ENCODE peak calls at places on chromosomes 11 and 22, in nine cellular contexts. W is HCT116, D is IMR-90, I is mesenchymal stem cell, P is neural progenitor cell, B is astrocyte, F is mesendoderm, R is PC-3, Y is neuronal stem cell. J is an unnamed sample. For H3K36me3, the result is how much of the 10 kb centered on the place peaks cover.

GRCh38 chr22:37259540-37260029 is 15.5 kb upstream of the RAC2 start:
- DNase-seq in W (peak), D (peak), I (peak), P (peak), B (peak), F (peak), R (peak), Y (no peak), J (no peak)

GRCh38 chr11:88229303-88229702 is 54.1 kb upstream of the RAB38 start:
- DNase-seq in W (no peak), D (no peak), I (no peak), P (no peak), B (no peak), F (no peak), R (no peak), Y (no peak), J (no peak)

GRCh38 chr11:8671242-8671641 is 11.2 kb downstream of the TRIM66 start:
- DNase-seq in W (no peak), D (peak), I (peak), P (peak), B (peak), F (peak), R (peak), Y (peak), J (no peak)

GRCh38 chr22:42560781-42561180 is 7.0 kb downstream of the SERHL2 start:
- DNase-seq in W (no peak), D (no peak), I (peak), P (peak), B (no peak), F (peak), R (no peak), Y (peak), J (no peak)

GRCh38 chr11:128814856-128815705 is 52.0 kb downstream of the KCNJ1 start:
- DNase-seq in W (no peak), D (peak), I (peak), P (peak), B (peak), F (peak), R (peak), Y (peak), J (no peak)

GRCh38 chr11:93487032-93487483 is 56.1 kb downstream of the SMCO4 start:
- DNase-seq in W (no peak), D (no peak), I (peak), P (no peak), B (no peak), F (no peak), R (no peak), Y (no peak), J (no peak)

GRCh38 chr11:69355346-69355940 is 61.5 kb downstream of the MYEOV start:
- DNase-seq in W (no peak), D (no peak), I (no peak), P (no peak), B (no peak), F (no peak), R (no peak), Y (no peak), J (no peak)

GRCh38 chr22:19621372-19622060 is 92.8 kb upstream of the SEPTIN5 start:
- DNase-seq in W (no peak), D (no peak), I (no peak), P (peak), B (no peak), F (peak), R (no peak), Y (no peak), J (peak)

GRCh38 chr11:134049303-134049702 is 19.6 kb upstream of the JAM3 start:
- DNase-seq in W (no peak), D (no peak), I (no peak), P (no peak), B (no peak), F (peak), R (no peak), Y (no peak), J (no peak)

GRCh38 chr11:104467414-104467813 is 303.5 kb upstream of the PDGFD start:
- DNase-seq in W (no peak), D (no peak), I (no peak), P (no peak), B (peak), F (peak), R (no peak), Y (no peak), J (no peak)

GRCh38 chr11:67024966-67025365 is 2.0 kb downstream of the SYT12 start:
- DNase-seq in W (no peak), D (no peak), I (no peak), P (no peak), B (no peak), F (no peak), R (peak), Y (no peak), J (no peak)

GRCh38 chr11:104320956-104321355 is 157.0 kb upstream of the PDGFD start:
- DNase-seq in W (no peak), D (no peak), I (no peak), P (no peak), B (no peak), F (no peak), R (no peak), Y (no peak), J (no peak)

GRCh38 chr11:49505231-49505630 is 296.8 kb upstream of the FOLH1 start:
- DNase-seq in W (no peak), D (no peak), I (no peak), P (peak), B (no peak), F (peak), R (no peak), Y (peak), J (no peak)

GRCh38 chr11:124756753-124757227 is 4.7 kb upstream of the VSIG2 start:
- DNase-seq in W (no peak), D (no peak), I (no peak), P (no peak), B (no peak), F (no peak), R (no peak), Y (no peak), J (no peak)

GRCh38 chr11:44990665-44991064 is 40.0 kb upstream of the TP53I11 start:
- DNase-seq in W (no peak), D (no peak), I (no peak), P (no peak), B (no peak), F (no peak), R (no peak), Y (no peak), J (no peak)

GRCh38 chr11:22807391-22807790 is 22.2 kb downstream of the SVIP start:
- DNase-seq in W (no peak), D (no peak), I (no peak), P (no peak), B (no peak), F (no peak), R (no peak), Y (no peak), J (no peak)

GRCh38 chr22:36726007-36726380 is 22.4 kb upstream of the CACNG2 start:
- DNase-seq in W (no peak), D (no peak), I (no peak), P (no peak), B (no peak), F (no peak), R (no peak), Y (no peak), J (no peak)

GRCh38 chr22:37314315-37315046 is 32.2 kb downstream of the CYTH4 start:
- DNase-seq in W (no peak), D (no peak), I (no peak), P (no peak), B (no peak), F (no peak), R (no peak), Y (no peak), J (no peak)

GRCh38 chr22:50469377-50470305 is 5.2 kb downstream of the SBF1 start:
- DNase-seq in W (peak), D (peak), I (peak), P (no peak), B (peak), F (peak), R (peak), Y (no peak), J (peak)

GRCh38 chr11:111344032-111344431 is 35.0 kb downstream of the POU2AF1 start:
- DNase-seq in W (no peak), D (peak), I (peak), P (no peak), B (peak), F (peak), R (peak), Y (no peak), J (no peak)

GRCh38 chr11:17985517-17985916 is 27.3 kb downstream of the SERGEF start:
- DNase-seq in W (peak), D (peak), I (no peak), P (no peak), B (peak), F (no peak), R (peak), Y (no peak), J (no peak)

GRCh38 chr11:123132881-123133280 is 62.2 kb downstream of the CLMP start:
- DNase-seq in W (no peak), D (no peak), I (no peak), P (no peak), B (no peak), F (no peak), R (no peak), Y (no peak), J (no peak)

GRCh38 chr11:17762309-17762974 is 27.9 kb downstream of the KCNC1 start:
- DNase-seq in W (peak), D (no peak), I (no peak), P (no peak), B (no peak), F (no peak), R (peak), Y (no peak), J (no peak)

GRCh38 chr11:98003606-98004371 is 1017.0 kb upstream of the CNTN5 start:
- DNase-seq in W (no peak), D (no peak), I (peak), P (no peak), B (no peak), F (no peak), R (no peak), Y (no peak), J (no peak)

GRCh38 chr22:26479043-26479791 is 4.4 kb downstream of the HPS4 start:
- DNase-seq in W (no peak), D (no peak), I (no peak), P (no peak), B (no peak), F (no peak), R (no peak), Y (no peak), J (no peak)

GRCh38 chr22:26480611-26480932 is 3.0 kb downstream of the HPS4 start:
- DNase-seq in W (no peak), D (no peak), I (no peak), P (no peak), B (no peak), F (no peak), R (no peak), Y (no peak), J (no peak)

GRCh38 chr22:26481694-26482093 is 1.9 kb downstream of the HPS4 start:
- DNase-seq in W (no peak), D (no peak), I (no peak), P (no peak), B (no peak), F (no peak), R (no peak), Y (no peak), J (no peak)

GRCh38 chr22:26481112-26481693 is 2.4 kb downstream of the HPS4 start:
- DNase-seq in W (no peak), D (no peak), I (no peak), P (no peak), B (no peak), F (no peak), R (no peak), Y (no peak), J (no peak)

GRCh38 chr22:26479792-26480610 is 3.6 kb downstream of the HPS4 start:
- DNase-seq in W (no peak), D (no peak), I (no peak), P (no peak), B (no peak), F (no peak), R (peak), Y (no peak), J (no peak)
- H3K9ac ChIP-seq in W (no peak), D (no peak), I (peak), P (peak), B (peak), F (peak), R (no peak), Y (no peak), J (no peak)

GRCh38 chr11:48154162-48154561 is 62.4 kb upstream of the OR4B1 start:
- DNase-seq in W (no peak), D (peak), I (peak), P (no peak), B (peak), F (no peak), R (peak), Y (no peak), J (no peak)

GRCh38 chr11:48142886-48143285 is 73.7 kb upstream of the OR4B1 start:
- DNase-seq in W (no peak), D (no peak), I (no peak), P (peak), B (no peak), F (no peak), R (no peak), Y (no peak), J (no peak)

GRCh38 chr11:48150213-48150612 is 66.4 kb upstream of the OR4B1 start:
- DNase-seq in W (no peak), D (peak), I (no peak), P (no peak), B (peak), F (no peak), R (peak), Y (no peak), J (no peak)

DNA sequence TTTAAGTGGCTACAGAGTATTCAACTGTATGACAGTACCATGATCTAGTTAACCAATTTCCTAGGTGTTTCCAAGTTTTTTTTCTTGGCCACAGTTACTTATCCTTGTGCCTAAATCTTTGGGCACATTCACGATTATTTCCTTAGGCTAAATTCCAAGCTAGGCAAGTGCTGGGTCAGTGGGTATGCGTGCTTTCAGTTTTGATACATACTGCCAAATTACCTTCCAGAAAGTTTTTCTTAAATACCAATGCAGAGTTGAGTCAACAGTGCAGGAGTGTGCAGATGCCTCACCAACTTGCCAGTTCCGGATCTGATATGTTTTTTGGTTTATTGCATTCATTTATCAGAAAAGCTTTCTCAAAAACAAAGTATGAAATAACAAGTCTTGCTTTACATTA is 67.9 kb upstream of the OR4B1 start:
- DNase-seq in W (no peak), D (no peak), I (no peak), P (no peak), B (peak), F (no peak), R (peak), Y (no peak), J (no peak)
- H3K36me3 ChIP-seq in W (under half), D (under half), I (under half), P (under half), B (under half), F (under half), R (under half), Y (half or more), J (under half)

GRCh38 chr11:65535102-65535501 is 10.2 kb downstream of the SCYL1 start:
- DNase-seq in W (no peak), D (no peak), I (no peak), P (no peak), B (no peak), F (no peak), R (no peak), Y (no peak), J (no peak)
- H3K27ac ChIP-seq in W (no peak), D (no peak), I (no peak), P (no peak), B (no peak), F (no peak), R (no peak), Y (no peak), J (no peak)

GRCh38 chr22:35024364-35024692 is 41.6 kb upstream of the ISX start:
- DNase-seq in W (no peak), D (no peak), I (no peak), P (no peak), B (no peak), F (no peak), R (no peak), Y (no peak), J (no peak)
- H3K9ac ChIP-seq in W (no peak), D (no peak), I (no peak), P (no peak), B (no peak), F (peak), R (no peak), Y (peak), J (no peak)

DNA sequence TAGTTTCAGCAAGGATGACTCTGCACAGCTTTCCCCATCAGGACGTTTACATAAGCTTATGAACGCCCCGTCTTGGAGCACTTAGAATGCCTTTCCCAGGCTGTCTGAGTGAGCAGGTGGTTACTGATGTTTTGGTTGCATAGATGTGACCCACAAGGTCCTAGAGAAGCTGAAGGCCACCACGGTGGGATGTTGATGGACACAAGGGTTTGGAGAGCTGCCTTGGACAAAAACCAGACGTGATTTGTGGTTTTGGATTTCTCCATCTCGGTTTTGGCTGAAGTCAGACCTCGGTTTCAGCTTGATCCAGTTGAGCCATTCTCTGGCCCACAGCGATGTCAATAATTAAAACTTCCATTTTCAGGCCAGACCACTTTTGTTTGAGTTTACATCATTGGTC is 151.9 kb downstream of the LDLRAD3 start:
- DNase-seq in W (no peak), D (no peak), I (peak), P (no peak), B (peak), F (no peak), R (no peak), Y (no peak), J (no peak)
- H3K36me3 ChIP-seq in W (under half), D (under half), I (under half), P (under half), B (under half), F (under half), R (under half), Y (half or more), J (under half)

DNA sequence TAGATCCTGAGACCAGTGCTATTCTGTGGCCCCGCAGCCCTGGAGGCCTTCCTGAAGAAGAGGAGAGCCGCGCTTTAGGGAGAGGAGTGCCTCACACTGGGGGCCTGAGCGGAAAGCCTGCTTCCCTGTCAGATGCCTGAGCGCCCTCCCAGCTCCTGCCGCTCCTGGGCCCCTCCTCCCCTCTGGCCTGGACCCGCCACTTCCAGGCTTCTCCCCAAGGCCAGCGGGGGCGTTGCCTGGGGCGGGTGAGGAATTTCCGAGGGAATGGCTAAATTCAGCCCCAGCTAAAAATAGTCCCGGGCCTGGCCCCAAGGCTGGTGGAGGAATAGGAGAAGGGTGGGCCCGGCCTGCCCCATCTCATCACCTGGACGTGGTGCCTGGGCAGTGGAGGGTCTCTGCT is 15.4 kb downstream of the ARHGEF17 start:
- DNase-seq in W (no peak), D (peak), I (peak), P (peak), B (peak), F (peak), R (no peak), Y (no peak), J (peak)
- H3K27ac ChIP-seq in W (peak), D (peak), I (peak), P (no peak), B (peak), F (peak), R (no peak), Y (peak), J (peak)

GRCh38 chr11:122102426-122102825 is 13.6 kb downstream of the BLID start:
- DNase-seq in W (no peak), D (peak), I (no peak), P (no peak), B (no peak), F (no peak), R (no peak), Y (no peak), J (no peak)
- H3K9ac ChIP-seq in W (no peak), D (peak), I (peak), P (no peak), B (peak), F (no peak), R (no peak), Y (no peak), J (no peak)

GRCh38 chr11:208177-208916 is 839 bp downstream of the RIC8A start:
- DNase-seq in W (peak), D (peak), I (peak), P (peak), B (peak), F (peak), R (peak), Y (peak), J (peak)
- H3K36me3 ChIP-seq in W (half or more), D (half or more), I (half or more), P (under half), B (under half), F (under half), R (under half), Y (half or more), J (half or more)